ENCODE peak calls at places on chromosomes 1 and 21, in six cellular contexts. One of them, this sample, is unnamed.

GRCh38 chr1:109723351-109723750 is 11.3 kb downstream of the GSTM5 start:
- DNase-seq in breast epithelium: no peak
- DNase-seq in RWPE1: no peak
- DNase-seq in activated CD8-positive, alpha-beta T cell treated with anti-CD3 and anti-CD28 coated beads for 36 hours: no peak
- DNase-seq in body of pancreas: no peak
- DNase-seq in HCT116: no peak
- DNase-seq in this sample: no peak

GRCh38 chr1:27545876-27546275 is 55.9 kb upstream of the WASF2 start:
- DNase-seq in activated CD8-positive, alpha-beta T cell treated with anti-CD3 and anti-CD28 coated beads for 36 hours: no peak
- DNase-seq in body of pancreas: no peak
- DNase-seq in breast epithelium: no peak
- DNase-seq in HCT116: no peak
- DNase-seq in RWPE1: no peak
- DNase-seq in this sample: no peak

GRCh38 chr1:110348771-110349170 is 9.6 kb downstream of the RBM15 start:
- DNase-seq in activated CD8-positive, alpha-beta T cell treated with anti-CD3 and anti-CD28 coated beads for 36 hours: no peak
- DNase-seq in breast epithelium: no peak
- DNase-seq in RWPE1: no peak
- DNase-seq in HCT116: no peak
- DNase-seq in body of pancreas: no peak
- DNase-seq in this sample: no peak

GRCh38 chr1:65846911-65847310 is 54.2 kb downstream of the PDE4B start:
- DNase-seq in breast epithelium: no peak
- DNase-seq in HCT116: no peak
- DNase-seq in activated CD8-positive, alpha-beta T cell treated with anti-CD3 and anti-CD28 coated beads for 36 hours: no peak
- DNase-seq in body of pancreas: no peak
- DNase-seq in RWPE1: no peak
- DNase-seq in this sample: no peak

GRCh38 chr1:110062612-110063011 is 7.9 kb downstream of the ALX3 start:
- DNase-seq in RWPE1: no peak
- DNase-seq in body of pancreas: no peak
- DNase-seq in breast epithelium: no peak
- DNase-seq in HCT116: no peak
- DNase-seq in activated CD8-positive, alpha-beta T cell treated with anti-CD3 and anti-CD28 coated beads for 36 hours: no peak
- DNase-seq in this sample: no peak

GRCh38 chr1:239811211-239811902 is 280.3 kb upstream of the FMN2 start:
- DNase-seq in RWPE1: no peak
- DNase-seq in activated CD8-positive, alpha-beta T cell treated with anti-CD3 and anti-CD28 coated beads for 36 hours: peak; percentile 32
- DNase-seq in HCT116: no peak
- DNase-seq in breast epithelium: no peak
- DNase-seq in body of pancreas: no peak
- DNase-seq in this sample: no peak

GRCh38 chr1:165444897-165445370 is at the start of gene RXRG:
- DNase-seq in RWPE1: no peak
- DNase-seq in body of pancreas: peak; percentile 27
- DNase-seq in breast epithelium: no peak
- DNase-seq in HCT116: no peak
- DNase-seq in activated CD8-positive, alpha-beta T cell treated with anti-CD3 and anti-CD28 coated beads for 36 hours: peak; percentile 48
- DNase-seq in this sample: no peak

GRCh38 chr1:47191940-47192457 is 2.2 kb upstream of the PDZK1IP1 start:
- DNase-seq in breast epithelium: peak; percentile 16
- DNase-seq in activated CD8-positive, alpha-beta T cell treated with anti-CD3 and anti-CD28 coated beads for 36 hours: no peak
- DNase-seq in RWPE1: no peak
- DNase-seq in HCT116: no peak
- DNase-seq in body of pancreas: no peak
- DNase-seq in this sample: no peak

GRCh38 chr1:229191066-229191674 is 79.7 kb upstream of the RAB4A start:
- DNase-seq in RWPE1: peak; percentile 31
- DNase-seq in activated CD8-positive, alpha-beta T cell treated with anti-CD3 and anti-CD28 coated beads for 36 hours: no peak
- DNase-seq in breast epithelium: no peak
- DNase-seq in HCT116: no peak
- DNase-seq in body of pancreas: no peak
- DNase-seq in this sample: no peak

GRCh38 chr1:5999711-6000443 is 7.7 kb upstream of the NPHP4 start:
- DNase-seq in RWPE1: no peak
- DNase-seq in breast epithelium: no peak
- DNase-seq in HCT116: no peak
- DNase-seq in activated CD8-positive, alpha-beta T cell treated with anti-CD3 and anti-CD28 coated beads for 36 hours: no peak
- DNase-seq in body of pancreas: no peak
- DNase-seq in this sample: no peak

DNA sequence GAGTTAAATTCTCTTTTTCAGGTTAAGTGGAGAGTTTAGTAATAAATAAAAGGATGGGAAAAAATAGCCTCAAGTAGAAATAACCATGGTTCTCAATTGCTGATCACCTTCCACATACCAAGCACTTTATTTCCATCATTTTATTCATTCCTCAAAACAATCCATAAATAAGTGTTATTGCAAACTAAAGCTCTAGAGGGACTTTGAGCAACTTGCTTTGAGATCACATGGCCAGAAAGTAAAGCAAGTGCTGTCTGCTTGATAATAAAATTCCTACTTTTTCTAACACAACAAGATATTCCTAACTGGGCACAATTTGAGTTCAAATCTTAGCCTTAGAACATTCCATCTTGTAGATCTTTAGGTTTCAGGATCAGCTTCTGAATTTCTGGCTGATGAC is 97.1 kb upstream of the C1orf87 start:
- DNase-seq in activated CD8-positive, alpha-beta T cell treated with anti-CD3 and anti-CD28 coated beads for 36 hours: no peak
- DNase-seq in body of pancreas: no peak
- DNase-seq in breast epithelium: no peak
- DNase-seq in RWPE1: no peak
- DNase-seq in HCT116: no peak
- DNase-seq in this sample: no peak
- TF ChIP-seq CTCF in activated CD8-positive, alpha-beta T cell treated with anti-CD3 and anti-CD28 coated beads for 36 hours: no peak
- TF ChIP-seq CTCF in body of pancreas: no peak
- TF ChIP-seq CTCF in breast epithelium: no peak
- TF ChIP-seq CTCF in RWPE1: no peak
- TF ChIP-seq CTCF in HCT116: no peak
- TF ChIP-seq CTCF in this sample: no peak

DNA sequence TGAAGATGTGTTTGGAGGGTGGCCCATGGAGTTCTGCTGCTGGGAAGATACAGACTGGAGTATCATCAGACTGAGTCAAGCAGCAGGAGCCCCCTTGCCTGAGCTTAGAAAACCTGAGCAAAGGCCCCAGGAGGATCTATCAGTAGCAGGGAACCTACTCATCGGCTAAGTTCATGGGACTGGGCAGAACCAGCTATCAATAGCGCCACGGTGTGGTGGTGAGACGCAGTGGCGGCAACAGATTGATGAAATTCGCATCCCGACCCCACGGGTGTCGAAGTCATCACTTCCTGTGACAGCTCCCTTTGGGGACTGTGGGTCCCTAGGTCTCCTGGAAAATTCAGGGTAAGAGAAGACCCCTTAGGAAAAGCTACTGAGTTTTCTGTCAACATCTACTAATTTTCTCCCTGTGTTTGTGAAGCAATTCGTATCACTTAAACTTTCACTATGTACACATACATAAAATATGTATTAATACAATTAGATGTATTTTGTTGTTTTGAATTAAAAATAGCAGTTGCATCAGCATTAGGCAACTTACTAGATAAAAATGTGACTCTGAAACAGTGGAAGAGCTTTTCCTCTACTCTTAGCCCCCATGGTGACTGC is 7.1 kb upstream of the CACNA1S start:
- DNase-seq in activated CD8-positive, alpha-beta T cell treated with anti-CD3 and anti-CD28 coated beads for 36 hours: peak; percentile 76
- DNase-seq in HCT116: peak; percentile 39
- DNase-seq in body of pancreas: peak; percentile 36
- DNase-seq in breast epithelium: no peak
- DNase-seq in RWPE1: peak; percentile 45
- DNase-seq in this sample: peak; percentile 53
- TF ChIP-seq CTCF in activated CD8-positive, alpha-beta T cell treated with anti-CD3 and anti-CD28 coated beads for 36 hours: peak; percentile 72
- TF ChIP-seq CTCF in HCT116: peak; percentile 89
- TF ChIP-seq CTCF in body of pancreas: peak; percentile 40
- TF ChIP-seq CTCF in breast epithelium: no peak
- TF ChIP-seq CTCF in RWPE1: peak; percentile 44
- TF ChIP-seq CTCF in this sample: peak; percentile 53

GRCh38 chr1:54989968-54990810 is 8.5 kb upstream of the BSND start:
- DNase-seq in body of pancreas: no peak
- DNase-seq in RWPE1: no peak
- DNase-seq in activated CD8-positive, alpha-beta T cell treated with anti-CD3 and anti-CD28 coated beads for 36 hours: no peak
- DNase-seq in breast epithelium: no peak
- DNase-seq in HCT116: no peak
- DNase-seq in this sample: no peak
- TF ChIP-seq CTCF in body of pancreas: no peak
- TF ChIP-seq CTCF in RWPE1: no peak
- TF ChIP-seq CTCF in activated CD8-positive, alpha-beta T cell treated with anti-CD3 and anti-CD28 coated beads for 36 hours: no peak
- TF ChIP-seq CTCF in breast epithelium: no peak
- TF ChIP-seq CTCF in HCT116: no peak
- TF ChIP-seq CTCF in this sample: no peak

GRCh38 chr1:25817840-25818501 is 1.8 kb upstream of the MTFR1L start:
- DNase-seq in breast epithelium: no peak
- DNase-seq in activated CD8-positive, alpha-beta T cell treated with anti-CD3 and anti-CD28 coated beads for 36 hours: no peak
- DNase-seq in RWPE1: no peak
- DNase-seq in HCT116: no peak
- DNase-seq in body of pancreas: no peak
- DNase-seq in this sample: no peak
- TF ChIP-seq CTCF in breast epithelium: no peak
- TF ChIP-seq CTCF in activated CD8-positive, alpha-beta T cell treated with anti-CD3 and anti-CD28 coated beads for 36 hours: no peak
- TF ChIP-seq CTCF in RWPE1: no peak
- TF ChIP-seq CTCF in HCT116: peak; percentile 56
- TF ChIP-seq CTCF in body of pancreas: peak; percentile 20
- TF ChIP-seq CTCF in this sample: no peak

GRCh38 chr1:208714356-208714755 is 470.2 kb upstream of the PLXNA2 start:
- DNase-seq in HCT116: no peak
- DNase-seq in breast epithelium: no peak
- DNase-seq in body of pancreas: no peak
- DNase-seq in RWPE1: no peak
- DNase-seq in activated CD8-positive, alpha-beta T cell treated with anti-CD3 and anti-CD28 coated beads for 36 hours: no peak
- DNase-seq in this sample: no peak
- TF ChIP-seq CTCF in HCT116: no peak
- TF ChIP-seq CTCF in breast epithelium: no peak
- TF ChIP-seq CTCF in body of pancreas: no peak
- TF ChIP-seq CTCF in RWPE1: no peak
- TF ChIP-seq CTCF in activated CD8-positive, alpha-beta T cell treated with anti-CD3 and anti-CD28 coated beads for 36 hours: no peak
- TF ChIP-seq CTCF in this sample: no peak

GRCh38 chr1:1892763-1893120 is 1.9 kb upstream of the GNB1 start:
- DNase-seq in activated CD8-positive, alpha-beta T cell treated with anti-CD3 and anti-CD28 coated beads for 36 hours: no peak
- DNase-seq in HCT116: no peak
- DNase-seq in body of pancreas: no peak
- DNase-seq in RWPE1: no peak
- DNase-seq in breast epithelium: no peak
- DNase-seq in this sample: no peak
- TF ChIP-seq CTCF in activated CD8-positive, alpha-beta T cell treated with anti-CD3 and anti-CD28 coated beads for 36 hours: no peak
- TF ChIP-seq CTCF in HCT116: no peak
- TF ChIP-seq CTCF in body of pancreas: no peak
- TF ChIP-seq CTCF in RWPE1: no peak
- TF ChIP-seq CTCF in breast epithelium: no peak
- TF ChIP-seq CTCF in this sample: no peak

GRCh38 chr21:42358261-42358660 is 7.5 kb upstream of the TFF2 start:
- DNase-seq in body of pancreas: no peak
- DNase-seq in activated CD8-positive, alpha-beta T cell treated with anti-CD3 and anti-CD28 coated beads for 36 hours: no peak
- DNase-seq in RWPE1: no peak
- DNase-seq in HCT116: no peak
- DNase-seq in breast epithelium: no peak
- DNase-seq in this sample: no peak

GRCh38 chr21:42361286-42361685 is 5.0 kb downstream of the TFF1 start:
- DNase-seq in body of pancreas: no peak
- DNase-seq in breast epithelium: no peak
- DNase-seq in activated CD8-positive, alpha-beta T cell treated with anti-CD3 and anti-CD28 coated beads for 36 hours: no peak
- DNase-seq in RWPE1: no peak
- DNase-seq in HCT116: no peak
- DNase-seq in this sample: no peak

GRCh38 chr21:42358937-42359336 is 7.4 kb downstream of the TFF1 start:
- DNase-seq in breast epithelium: no peak
- DNase-seq in RWPE1: no peak
- DNase-seq in HCT116: no peak
- DNase-seq in activated CD8-positive, alpha-beta T cell treated with anti-CD3 and anti-CD28 coated beads for 36 hours: no peak
- DNase-seq in body of pancreas: no peak
- DNase-seq in this sample: no peak

GRCh38 chr21:42362198-42362597 is 4.1 kb downstream of the TFF1 start:
- DNase-seq in activated CD8-positive, alpha-beta T cell treated with anti-CD3 and anti-CD28 coated beads for 36 hours: no peak
- DNase-seq in breast epithelium: no peak
- DNase-seq in RWPE1: no peak
- DNase-seq in HCT116: no peak
- DNase-seq in body of pancreas: no peak
- DNase-seq in this sample: no peak

DNA sequence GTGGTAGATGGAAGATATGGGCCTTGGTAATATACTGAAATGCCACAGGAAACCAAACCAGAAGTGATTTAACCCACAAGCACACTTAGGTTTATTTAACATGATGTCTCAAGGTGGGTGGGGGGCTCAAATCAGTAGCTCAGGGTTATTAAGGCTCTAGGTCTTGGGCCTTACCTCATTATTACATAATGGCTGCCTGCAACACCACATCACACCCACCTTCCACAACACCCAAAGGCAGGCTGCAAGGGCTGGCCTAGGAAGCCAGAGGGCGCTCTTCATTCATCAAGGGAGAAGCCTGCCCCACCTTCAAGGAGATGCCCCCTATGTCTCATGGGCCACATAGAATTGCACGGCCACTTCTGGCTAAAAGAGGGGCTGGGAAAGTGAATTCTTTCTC is 6.0 kb downstream of the TFF1 start:
- DNase-seq in HCT116: peak; percentile 59
- DNase-seq in breast epithelium: no peak
- DNase-seq in body of pancreas: no peak
- DNase-seq in RWPE1: no peak
- DNase-seq in activated CD8-positive, alpha-beta T cell treated with anti-CD3 and anti-CD28 coated beads for 36 hours: peak; percentile 55
- DNase-seq in this sample: no peak
- TF ChIP-seq CTCF in HCT116: peak; percentile 94
- TF ChIP-seq CTCF in breast epithelium: no peak
- TF ChIP-seq CTCF in body of pancreas: no peak
- TF ChIP-seq CTCF in RWPE1: no peak
- TF ChIP-seq CTCF in activated CD8-positive, alpha-beta T cell treated with anti-CD3 and anti-CD28 coated beads for 36 hours: peak; percentile 45
- TF ChIP-seq CTCF in this sample: no peak

GRCh38 chr1:93905051-93905450 is 4.2 kb downstream of the GCLM start:
- DNase-seq in activated CD8-positive, alpha-beta T cell treated with anti-CD3 and anti-CD28 coated beads for 36 hours: no peak
- DNase-seq in RWPE1: no peak
- DNase-seq in HCT116: no peak
- DNase-seq in breast epithelium: no peak
- DNase-seq in body of pancreas: no peak
- DNase-seq in this sample: no peak
- TF ChIP-seq CTCF in activated CD8-positive, alpha-beta T cell treated with anti-CD3 and anti-CD28 coated beads for 36 hours: no peak
- TF ChIP-seq CTCF in RWPE1: no peak
- TF ChIP-seq CTCF in HCT116: no peak
- TF ChIP-seq CTCF in breast epithelium: no peak
- TF ChIP-seq CTCF in body of pancreas: no peak
- TF ChIP-seq CTCF in this sample: no peak

DNA sequence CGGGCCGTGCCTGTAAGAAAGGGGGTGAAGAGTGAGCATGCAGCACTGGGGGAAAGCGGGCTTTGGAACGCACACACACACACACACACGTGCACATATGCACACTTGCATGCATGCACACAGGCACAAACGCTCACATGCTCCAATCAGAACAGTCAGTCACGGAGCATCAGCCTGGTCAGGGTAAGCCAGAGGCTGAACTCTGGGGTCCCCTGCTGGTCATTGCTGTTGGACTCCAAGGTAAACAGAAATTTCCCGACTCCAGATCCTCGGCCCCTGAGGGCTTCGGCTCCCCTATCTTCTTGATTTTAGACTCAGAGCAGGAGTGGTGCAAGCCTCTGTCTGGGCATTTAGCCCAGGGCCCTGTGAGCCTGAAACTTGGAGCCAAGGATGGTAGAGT is 54.2 kb downstream of the SYT2 start:
- DNase-seq in activated CD8-positive, alpha-beta T cell treated with anti-CD3 and anti-CD28 coated beads for 36 hours: no peak
- DNase-seq in RWPE1: no peak
- DNase-seq in HCT116: no peak
- DNase-seq in body of pancreas: no peak
- DNase-seq in breast epithelium: no peak
- DNase-seq in this sample: no peak
- TF ChIP-seq CTCF in activated CD8-positive, alpha-beta T cell treated with anti-CD3 and anti-CD28 coated beads for 36 hours: no peak
- TF ChIP-seq CTCF in RWPE1: no peak
- TF ChIP-seq CTCF in HCT116: peak; percentile 40
- TF ChIP-seq CTCF in body of pancreas: no peak
- TF ChIP-seq CTCF in breast epithelium: no peak
- TF ChIP-seq CTCF in this sample: peak; percentile 25